ENCODE peak calls at places on chromosome X, in seven cellular contexts. Q is COR-L47, T is kidney glomerular epithelial cell, O is Calu3, V is NCI-H2107, R is NCI-H345, H is lung. F is an unnamed sample.
A peak's percentile ranks its signal among the peaks of the same experiment; 100 is the strongest.

GRCh38 chrX:17160971-17161370 is 214.0 kb upstream of the NHS start:
- DNase-seq in Q (no peak), T (no peak), O (no peak), V (no peak), R (peak; percentile 12), H (no peak), F (no peak)

GRCh38 chrX:39903937-39904336 is 193.8 kb downstream of the BCOR start:
- DNase-seq in Q (no peak), T (no peak), O (no peak), V (no peak), R (no peak), H (no peak), F (no peak)

GRCh38 chrX:1295550-1295949 is 26.9 kb downstream of the CSF2RA start:
- DNase-seq in Q (no peak), T (no peak), O (no peak), V (no peak), R (no peak), H (no peak), F (no peak)

GRCh38 chrX:109742722-109743121 is 9.7 kb upstream of the ACSL4 start:
- DNase-seq in Q (no peak), T (no peak), O (no peak), V (no peak), R (no peak), H (no peak), F (no peak)

GRCh38 chrX:45134303-45134702 is 66.4 kb downstream of the DIPK2B start:
- DNase-seq in Q (no peak), T (no peak), O (no peak), V (no peak), R (no peak), H (no peak), F (no peak)

GRCh38 chrX:153334654-153335295 is 822 bp downstream of the ZNF275 start:
- DNase-seq in Q (no peak), T (no peak), O (no peak), V (no peak), R (no peak), H (no peak), F (no peak)

GRCh38 chrX:30161043-30161442 is 54.3 kb upstream of the MAGEB2 start:
- DNase-seq in Q (no peak), T (no peak), O (no peak), V (no peak), R (no peak), H (no peak), F (no peak)

GRCh38 chrX:136662104-136662503 is 14.1 kb downstream of the CD40LG start:
- DNase-seq in Q (no peak), T (no peak), O (no peak), V (no peak), R (no peak), H (no peak), F (no peak)

GRCh38 chrX:115251458-115252233 is 17.8 kb upstream of the LRCH2 start:
- DNase-seq in Q (no peak), T (no peak), O (no peak), V (no peak), R (no peak), H (no peak), F (no peak)

GRCh38 chrX:102833136-102833535 is 103.9 kb upstream of the RAB40AL start:
- DNase-seq in Q (no peak), T (no peak), O (no peak), V (no peak), R (no peak), H (no peak), F (no peak)

GRCh38 chrX:18877472-18877871 is 106.4 kb downstream of the PHKA2 start:
- DNase-seq in Q (no peak), T (no peak), O (no peak), V (no peak), R (peak; percentile 38), H (no peak), F (peak; percentile 51)

GRCh38 chrX:20521245-20521644 is 254.5 kb upstream of the RPS6KA3 start:
- DNase-seq in Q (no peak), T (no peak), O (no peak), V (no peak), R (no peak), H (no peak), F (no peak)

GRCh38 chrX:146658379-146658778 is 151.2 kb upstream of the CXorf51B start:
- DNase-seq in Q (no peak), T (no peak), O (no peak), V (no peak), R (no peak), H (no peak), F (no peak)

GRCh38 chrX:154298312-154298711 is 2.7 kb downstream of the TKTL1 start:
- DNase-seq in Q (no peak), T (no peak), O (no peak), V (no peak), R (peak; percentile 46), H (no peak), F (no peak)

GRCh38 chrX:154013001-154013421 is 6.7 kb downstream of the IRAK1 start:
- DNase-seq in Q (no peak), T (no peak), O (no peak), V (no peak), R (no peak), H (no peak), F (no peak)

GRCh38 chrX:70592091-70592490 is 147.5 kb downstream of the DLG3 start:
- DNase-seq in Q (no peak), T (no peak), O (peak; percentile 20), V (no peak), R (no peak), H (no peak), F (no peak)

GRCh38 chrX:39603291-39603690 is 494.5 kb downstream of the BCOR start:
- DNase-seq in Q (no peak), T (no peak), O (no peak), V (no peak), R (no peak), H (no peak), F (no peak)

F was measured in left kidney.